ENCODE peak calls at places on chromosomes 2 and 18, in eight cellular contexts. N is hepatocyte; Z is K562; H is PC-3; D is upper lobe of right lung; Y is CD4-positive, CD25-positive, alpha-beta regulatory T cell; U is neuronal stem cell; G is body of pancreas. M is an unnamed sample.

GRCh38 chr2:3379647-3380534 is at the start of gene TRAPPC12:
- DNase-seq in N (peak; percentile 96), Z (peak; percentile 84), H (peak; percentile 89), D (peak; percentile 97), Y (peak; percentile 96), U (peak; percentile 75), G (peak; percentile 90), M (peak; percentile 90)

GRCh38 chr2:171320208-171320621 is 113.6 kb downstream of the METTL8 start:
- DNase-seq in N (no peak), Z (no peak), H (no peak), D (no peak), Y (no peak), U (no peak), G (no peak), M (no peak)

GRCh38 chr2:219396863-219397457 is 9.2 kb upstream of the DNPEP start:
- DNase-seq in N (no peak), Z (no peak), H (no peak), D (no peak), Y (peak; percentile 23), U (no peak), G (no peak), M (no peak)

GRCh38 chr18:22828171-22828570 is 105.0 kb upstream of the RBBP8 start:
- DNase-seq in N (no peak), Z (no peak), H (peak; percentile 92), D (no peak), Y (no peak), U (no peak), G (no peak), M (no peak)

GRCh38 chr18:58284699-58285490 is 240.9 kb downstream of the NEDD4L start:
- DNase-seq in N (no peak), Z (no peak), H (no peak), D (no peak), Y (no peak), U (no peak), G (peak; percentile 45), M (no peak)

GRCh38 chr2:134460583-134460998 is 206.7 kb downstream of the MGAT5 start:
- DNase-seq in N (peak; percentile 81), Z (peak; percentile 40), H (peak; percentile 75), D (peak; percentile 74), Y (peak; percentile 50), U (peak; percentile 40), G (peak; percentile 89), M (no peak)

GRCh38 chr2:145501920-145502319 is 982.0 kb upstream of the ZEB2 start:
- DNase-seq in N (no peak), Z (no peak), H (no peak), D (no peak), Y (no peak), U (no peak), G (no peak), M (no peak)

GRCh38 chr2:133296396-133296795 is 271.9 kb downstream of the NCKAP5 start:
- DNase-seq in N (no peak), Z (no peak), H (no peak), D (no peak), Y (no peak), U (no peak), G (no peak), M (no peak)

GRCh38 chr2:102772659-102773058 is 10.8 kb downstream of the TMEM182 start:
- DNase-seq in N (no peak), Z (no peak), H (no peak), D (no peak), Y (no peak), U (no peak), G (no peak), M (no peak)

GRCh38 chr2:42100696-42101585 is 53.1 kb downstream of the PKDCC start:
- DNase-seq in N (peak; percentile 76), Z (no peak), H (peak; percentile 58), D (peak; percentile 85), Y (peak; percentile 63), U (peak; percentile 24), G (peak; percentile 70), M (peak; percentile 84)
- H3K4me1 ChIP-seq in N (peaks cover 20% of the 10 kb centered on the region), Z (no peaks in the 10 kb centered on the region), H (peaks cover 7% of the 10 kb centered on the region), D (peaks cover 52% of the 10 kb centered on the region), Y (peaks cover 85% of the 10 kb centered on the region), U (peaks cover 10% of the 10 kb centered on the region), G (peaks cover 17% of the 10 kb centered on the region), M (peaks cover 77% of the 10 kb centered on the region)

GRCh38 chr2:17749753-17750438 is 3.7 kb downstream of the SMC6 start:
- DNase-seq in N (no peak), Z (no peak), H (no peak), D (no peak), Y (peak; percentile 63), U (no peak), G (no peak), M (no peak)

GRCh38 chr2:17752281-17752680 is 1.3 kb downstream of the SMC6 start:
- DNase-seq in N (no peak), Z (no peak), H (no peak), D (no peak), Y (no peak), U (no peak), G (no peak), M (no peak)

GRCh38 chr2:17752892-17753802 is 463 bp downstream of the SMC6 start:
- DNase-seq in N (peak; percentile 81), Z (peak; percentile 50), H (peak; percentile 60), D (peak; percentile 82), Y (peak; percentile 69), U (no peak), G (peak; percentile 56), M (no peak)

GRCh38 chr2:17748745-17749144 is 4.9 kb downstream of the SMC6 start:
- DNase-seq in N (no peak), Z (peak; percentile 19), H (no peak), D (no peak), Y (no peak), U (no peak), G (no peak), M (no peak)

DNA sequence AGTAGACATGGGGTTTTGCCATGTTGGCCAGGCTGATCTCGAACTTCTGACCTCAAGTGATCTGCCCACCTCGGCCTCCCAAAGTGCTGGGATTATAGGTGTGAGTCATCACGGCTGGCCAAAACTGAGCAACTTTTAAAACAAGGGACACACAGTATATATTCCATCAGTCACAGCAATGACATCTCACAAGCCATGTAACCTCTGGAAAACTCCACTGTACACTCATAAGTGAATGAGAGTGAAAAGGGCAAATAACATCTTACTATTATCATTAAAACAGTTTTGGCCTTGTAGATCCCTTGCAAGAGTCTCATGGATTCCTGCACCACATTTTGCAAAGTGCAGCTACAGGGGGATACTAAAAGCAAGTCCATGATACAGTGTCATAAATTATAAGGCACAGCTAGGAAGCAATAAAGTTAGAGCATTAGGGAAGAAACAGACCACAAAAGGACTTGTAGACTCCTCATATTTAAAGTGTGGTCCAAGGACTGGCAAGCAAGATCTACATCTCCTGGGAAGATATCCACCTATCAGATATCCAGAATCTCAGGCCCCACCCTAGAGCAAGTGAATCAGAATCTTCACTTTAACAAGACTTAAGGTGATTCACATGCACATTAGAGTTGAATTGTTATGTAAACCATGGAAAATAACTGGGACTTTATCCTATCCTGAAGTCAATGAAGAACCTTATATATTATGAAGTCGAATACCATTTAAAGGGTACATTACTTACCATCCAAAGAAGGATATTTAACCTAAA is 5.7 kb downstream of the SMC6 start:
- DNase-seq in N (no peak), Z (peak; percentile 22), H (peak; percentile 64), D (no peak), Y (no peak), U (no peak), G (no peak), M (no peak)
- H3K4me3 ChIP-seq in N (no peak overlapping the region), Z (no peak overlapping the region), H (no peak overlapping the region), D (no peak overlapping the region), Y (no peak overlapping the region), U (no peak overlapping the region), G (no peak overlapping the region), M (no peak overlapping the region)

GRCh38 chr2:85435986-85436835 is 17.7 kb downstream of the SH2D6 start:
- DNase-seq in N (no peak), Z (no peak), H (no peak), D (no peak), Y (no peak), U (no peak), G (no peak), M (no peak)

GRCh38 chr2:85433511-85434089 is 15.1 kb downstream of the SH2D6 start:
- DNase-seq in N (peak; percentile 84), Z (no peak), H (peak; percentile 81), D (peak; percentile 75), Y (no peak), U (no peak), G (peak; percentile 91), M (no peak)

GRCh38 chr2:85434677-85435076 is 16.2 kb downstream of the SH2D6 start:
- DNase-seq in N (no peak), Z (no peak), H (no peak), D (no peak), Y (no peak), U (no peak), G (no peak), M (no peak)

GRCh38 chr2:85436836-85437487 is 18.4 kb downstream of the SH2D6 start:
- DNase-seq in N (no peak), Z (no peak), H (no peak), D (peak; percentile 66), Y (peak; percentile 30), U (no peak), G (no peak), M (no peak)

DNA sequence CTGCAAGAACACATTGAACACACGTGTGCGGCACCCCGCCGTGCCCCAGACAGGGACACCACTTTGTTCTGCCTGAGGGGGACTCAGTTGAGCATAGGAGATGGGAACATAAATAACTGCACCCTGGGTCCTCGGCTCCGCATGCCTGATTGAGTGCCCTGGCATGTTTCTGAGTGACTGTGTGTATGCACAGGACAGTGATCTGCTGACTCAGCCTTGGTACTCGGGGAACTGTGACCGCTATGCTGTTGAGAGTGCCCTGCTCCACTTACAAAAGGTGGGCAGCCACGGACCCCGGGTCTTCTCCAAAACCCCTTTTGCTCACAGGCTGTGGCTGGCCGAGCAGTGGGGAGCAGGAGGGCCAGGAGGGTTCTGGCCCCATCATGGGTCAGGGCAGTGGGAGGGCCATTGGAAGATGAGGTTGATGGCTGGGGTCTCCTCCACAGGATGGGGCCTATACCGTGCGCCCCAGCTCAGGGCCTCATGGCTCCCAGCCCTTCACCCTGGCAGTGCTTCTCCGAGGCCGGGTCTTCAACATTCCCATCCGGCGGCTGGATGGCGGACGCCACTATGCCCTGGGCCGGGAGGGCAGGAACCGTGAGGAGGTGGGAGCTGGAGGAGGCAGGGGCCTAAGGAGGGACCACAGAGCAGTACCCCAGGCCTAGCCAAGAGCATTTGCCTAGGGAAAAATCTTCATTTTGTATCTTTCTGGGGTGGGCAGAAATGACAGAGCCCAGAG is 16.9 kb downstream of the SH2D6 start:
- DNase-seq in N (no peak), Z (no peak), H (no peak), D (peak; percentile 69), Y (no peak), U (no peak), G (no peak), M (no peak)
- H3K4me1 ChIP-seq in N (peaks cover 46% of the 10 kb centered on the region), Z (peaks cover 28% of the 10 kb centered on the region), H (peaks cover 35% of the 10 kb centered on the region), D (peaks cover 38% of the 10 kb centered on the region), Y (peaks cover 33% of the 10 kb centered on the region), U (peaks cover 27% of the 10 kb centered on the region), G (peaks cover 72% of the 10 kb centered on the region), M (peaks cover 22% of the 10 kb centered on the region)

DNA sequence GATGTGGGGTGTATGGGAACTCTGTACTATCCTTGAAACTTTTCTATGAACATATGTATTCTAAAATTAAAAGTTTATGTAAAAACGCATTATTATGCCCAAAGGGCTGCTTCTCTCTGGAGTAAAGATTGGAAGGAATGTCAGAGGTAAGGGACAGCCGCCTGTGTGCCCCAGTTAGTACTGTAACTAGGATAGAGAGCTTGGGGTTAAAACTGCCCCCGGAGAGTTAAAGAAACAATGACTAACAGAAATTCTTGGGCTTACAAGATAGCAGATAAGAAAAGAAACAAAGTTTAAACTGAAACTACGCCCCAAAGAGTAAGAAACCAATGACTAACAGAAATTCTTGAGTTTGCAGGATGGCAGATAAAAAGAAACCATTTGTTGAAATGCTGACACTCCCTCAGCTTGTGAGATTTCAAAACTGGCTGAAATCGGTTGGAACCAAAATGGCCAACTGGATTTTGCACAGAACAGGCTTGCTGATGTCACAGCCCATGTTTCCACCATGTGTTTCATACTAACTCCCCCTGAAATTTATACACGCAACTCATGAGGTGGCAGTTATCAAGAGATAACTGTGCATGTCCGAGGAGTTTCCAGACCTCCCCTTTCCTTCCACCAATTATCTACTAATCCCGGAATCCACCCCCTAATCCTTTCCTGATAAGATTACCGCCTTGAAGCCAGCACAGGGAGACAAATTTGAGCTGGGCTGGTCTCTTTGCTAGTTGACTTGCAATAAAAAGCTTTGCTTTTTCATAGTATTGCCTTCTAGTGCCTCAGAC is 8.7 kb upstream of the TXNDC2 start:
- DNase-seq in N (peak; percentile 88), Z (peak; percentile 80), H (peak; percentile 13), D (no peak), Y (peak; percentile 54), U (no peak), G (peak; percentile 34), M (no peak)
- H3K4me3 ChIP-seq in N (no peak overlapping the region), Z (peak overlapping the region; percentile 7), H (no peak overlapping the region), D (peak overlapping the region; percentile 2), Y (no peak overlapping the region), U (no peak overlapping the region), G (no peak overlapping the region), M (no peak overlapping the region)